ENCODE peak calls at places on chromosomes 6 and 20, in six cellular contexts. B, I, H, N, M and O are unnamed samples.

GRCh38 chr6:11919771-11920440 is 92.2 kb upstream of the HIVEP1 start:
- DNase-seq in B (no peak), I (no peak), H (no peak), N (no peak), M (no peak), O (no peak)

GRCh38 chr6:63316113-63316512 is 3.7 kb downstream of the LGSN start:
- DNase-seq in B (no peak), I (no peak), H (no peak), N (no peak), M (no peak), O (no peak)

GRCh38 chr6:165002866-165003265 is 306.5 kb downstream of the C6orf118 start:
- DNase-seq in B (no peak), I (no peak), H (no peak), N (no peak), M (no peak), O (no peak)

GRCh38 chr6:135906542-135906941 is 55.0 kb downstream of the PDE7B start:
- DNase-seq in B (no peak), I (peak), H (no peak), N (no peak), M (no peak), O (no peak)

GRCh38 chr6:41747256-41748101 is at the start of gene PGC:
- DNase-seq in B (no peak), I (peak), H (no peak), N (no peak), M (no peak), O (no peak)

GRCh38 chr6:161354241-161354840 is 80.5 kb upstream of the AGPAT4 start:
- DNase-seq in B (no peak), I (no peak), H (no peak), N (no peak), M (no peak), O (no peak)

GRCh38 chr20:15065794-15066193 is 728.4 kb upstream of the FLRT3 start:
- DNase-seq in B (no peak), I (no peak), H (no peak), N (no peak), M (no peak), O (no peak)

GRCh38 chr6:150368762-150369161 is at the start of gene IYD:
- DNase-seq in B (no peak), I (no peak), H (peak), N (no peak), M (no peak), O (no peak)

GRCh38 chr6:44681782-44682181 is 294.3 kb downstream of the CDC5L start:
- DNase-seq in B (no peak), I (no peak), H (no peak), N (no peak), M (no peak), O (no peak)

GRCh38 chr6:121158924-121159323 is 175.4 kb downstream of the TBC1D32 start:
- DNase-seq in B (no peak), I (peak), H (no peak), N (no peak), M (no peak), O (no peak)

GRCh38 chr20:25147716-25148115 is 47.8 kb upstream of the ENTPD6 start:
- DNase-seq in B (no peak), I (no peak), H (no peak), N (no peak), M (no peak), O (no peak)

GRCh38 chr20:38421915-38422314 is 13.2 kb downstream of the SNHG17 start:
- DNase-seq in B (no peak), I (no peak), H (no peak), N (no peak), M (no peak), O (no peak)

GRCh38 chr6:170087946-170088348 is 202.9 kb downstream of the DLL1 start:
- DNase-seq in B (no peak), I (no peak), H (peak), N (no peak), M (no peak), O (peak)

GRCh38 chr6:135575629-135576028 is 78.1 kb upstream of the AHI1 start:
- DNase-seq in B (no peak), I (no peak), H (no peak), N (no peak), M (no peak), O (no peak)

GRCh38 chr6:149929422-149929821 is 6.5 kb upstream of the RAET1G start:
- DNase-seq in B (no peak), I (peak), H (no peak), N (no peak), M (no peak), O (no peak)

GRCh38 chr6:89317067-89317466 is 2.0 kb upstream of the GABRR2 start:
- DNase-seq in B (no peak), I (no peak), H (no peak), N (no peak), M (no peak), O (no peak)